ENCODE peak calls at places on chromosomes 4 and X, in four cellular contexts. G is K562, B is GM12891, K is GM12878. T is an unnamed sample.

GRCh38 chrX:41332988-41333743 is 796 bp upstream of the DDX3X start:
- DNase-seq in K (peak), B (peak), G (peak), T (peak)

GRCh38 chr4:5894266-5894665 is 1.4 kb upstream of the CRMP1 start:
- DNase-seq in K (no peak), G (no peak), B (no peak), T (no peak)

GRCh38 chrX:50988649-50989048 is 78.1 kb downstream of the BMP15 start:
- DNase-seq in K (no peak), G (peak), B (no peak), T (peak)

GRCh38 chr4:151930372-151930771 is 169.6 kb upstream of the GATB start:
- DNase-seq in B (no peak), G (no peak), K (no peak), T (peak)

GRCh38 chr4:167041524-167041923 is 192.8 kb downstream of the SPOCK3 start:
- DNase-seq in B (no peak), K (no peak), G (no peak), T (no peak)

GRCh38 chr4:35970366-35970960 is 273.9 kb downstream of the ARAP2 start:
- DNase-seq in B (no peak), K (no peak), G (no peak), T (no peak)

GRCh38 chr4:74291468-74291867 is 16.8 kb upstream of the EPGN start:
- DNase-seq in K (no peak), B (no peak), G (no peak), T (no peak)

GRCh38 chrX:1392376-1393130 is 640 bp upstream of the SLC25A6 start:
- DNase-seq in B (peak), K (no peak), G (peak), T (no peak)

GRCh38 chr4:141425124-141425523 is 204.4 kb downstream of the ZNF330 start:
- DNase-seq in G (no peak), B (no peak), K (no peak), T (no peak)

GRCh38 chr4:41438564-41438963 is 99.4 kb upstream of the LIMCH1 start:
- DNase-seq in G (no peak), K (no peak), B (no peak), T (no peak)

GRCh38 chr4:20418865-20419451 is 167.3 kb downstream of the SLIT2 start:
- DNase-seq in K (peak), G (peak), B (no peak), T (no peak)

GRCh38 chr4:134634301-134634700 is 432.7 kb upstream of the PABPC4L start:
- DNase-seq in B (no peak), G (no peak), K (no peak), T (no peak)

GRCh38 chr4:104494822-104495559 is at the start of gene CXXC4:
- DNase-seq in K (no peak), B (peak), G (peak), T (peak)

GRCh38 chrX:110167952-110168451 is 149.9 kb downstream of the AMMECR1 start:
- DNase-seq in G (peak), K (no peak), B (no peak), T (peak)

GRCh38 chr4:19678763-19679162 is 572.9 kb upstream of the SLIT2 start:
- DNase-seq in G (no peak), B (no peak), K (no peak), T (no peak)

GRCh38 chr4:153467897-153468262 is 1.7 kb downstream of the TMEM131L start:
- DNase-seq in K (no peak), G (no peak), B (no peak), T (no peak)

GRCh38 chrX:97399400-97399799 is 515.7 kb downstream of the RPA4 start:
- DNase-seq in K (peak), G (peak), B (no peak), T (no peak)

GRCh38 chr4:14234330-14234729 is 606.8 kb upstream of the BOD1L1 start:
- DNase-seq in K (no peak), B (no peak), G (no peak), T (no peak)

GRCh38 chr4:38664704-38665401 is 854 bp downstream of the KLF3 start:
- DNase-seq in K (no peak), G (peak), B (no peak), T (peak)

GRCh38 chr4:40180356-40180755 is 16.5 kb upstream of the RHOH start:
- DNase-seq in G (no peak), B (no peak), K (no peak), T (peak)

GRCh38 chrX:38170556-38170955 is 50.1 kb downstream of the SRPX start:
- DNase-seq in G (no peak), K (no peak), B (no peak), T (no peak)

GRCh38 chrX:118657413-118657812 is 70.0 kb upstream of the IL13RA1 start:
- DNase-seq in K (no peak), G (no peak), B (no peak), T (no peak)

GRCh38 chr4:155769092-155769491 is 10.3 kb downstream of the GUCY1B1 start:
- DNase-seq in K (no peak), B (no peak), G (no peak), T (no peak)

GRCh38 chrX:51931761-51932160 is 38.3 kb downstream of the MAGED1 start:
- DNase-seq in K (no peak), G (no peak), B (no peak), T (no peak)

GRCh38 chrX:67780694-67781109 is 236.9 kb downstream of the AR start:
- DNase-seq in K (no peak), G (peak), B (no peak), T (peak)

GRCh38 chr4:13611283-13611842 is 16.2 kb downstream of the BOD1L1 start:
- DNase-seq in G (no peak), K (peak), B (no peak), T (no peak)

GRCh38 chr4:87530868-87531267 is 1.7 kb upstream of the SPARCL1 start:
- DNase-seq in B (no peak), K (no peak), G (no peak), T (no peak)
- TF ChIP-seq SPI1 in B (no peak), K (no peak), G (no peak), T (no peak)

DNA sequence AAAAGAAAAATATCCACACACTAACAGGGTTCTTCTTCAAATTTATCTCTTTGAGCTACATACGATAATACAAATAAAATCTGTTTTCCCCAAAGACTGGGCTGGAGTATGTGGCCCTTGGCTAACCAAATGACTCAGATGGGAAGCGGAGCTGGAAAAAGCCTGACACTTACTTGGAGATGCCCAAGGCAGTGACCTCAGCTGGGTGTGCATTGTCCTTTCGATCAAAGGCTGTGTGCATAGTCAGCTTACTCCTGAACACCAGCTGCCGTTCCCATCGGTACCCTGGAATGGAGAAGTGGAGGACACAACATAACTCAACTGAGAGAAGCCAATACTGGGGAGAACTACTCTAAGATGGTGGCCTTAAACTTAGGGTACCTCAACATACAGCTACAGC is 95.1 kb downstream of the CDS1 start:
- DNase-seq in G (no peak), B (no peak), K (no peak), T (no peak)
- TF ChIP-seq SPI1 in G (no peak), B (no peak), K (no peak), T (no peak)

GRCh38 chrX:71618303-71618721 is at the start of gene CXCR3:
- DNase-seq in K (peak), B (peak), G (no peak), T (peak)

GRCh38 chrX:71615056-71615455 is 3.3 kb downstream of the CXCR3 start:
- DNase-seq in B (no peak), G (no peak), K (no peak), T (no peak)

GRCh38 chrX:71615954-71616353 is 2.4 kb downstream of the CXCR3 start:
- DNase-seq in G (no peak), K (no peak), B (no peak), T (no peak)

GRCh38 chrX:71617742-71618141 is 569 bp downstream of the CXCR3 start:
- DNase-seq in G (no peak), B (no peak), K (no peak), T (no peak)

DNA sequence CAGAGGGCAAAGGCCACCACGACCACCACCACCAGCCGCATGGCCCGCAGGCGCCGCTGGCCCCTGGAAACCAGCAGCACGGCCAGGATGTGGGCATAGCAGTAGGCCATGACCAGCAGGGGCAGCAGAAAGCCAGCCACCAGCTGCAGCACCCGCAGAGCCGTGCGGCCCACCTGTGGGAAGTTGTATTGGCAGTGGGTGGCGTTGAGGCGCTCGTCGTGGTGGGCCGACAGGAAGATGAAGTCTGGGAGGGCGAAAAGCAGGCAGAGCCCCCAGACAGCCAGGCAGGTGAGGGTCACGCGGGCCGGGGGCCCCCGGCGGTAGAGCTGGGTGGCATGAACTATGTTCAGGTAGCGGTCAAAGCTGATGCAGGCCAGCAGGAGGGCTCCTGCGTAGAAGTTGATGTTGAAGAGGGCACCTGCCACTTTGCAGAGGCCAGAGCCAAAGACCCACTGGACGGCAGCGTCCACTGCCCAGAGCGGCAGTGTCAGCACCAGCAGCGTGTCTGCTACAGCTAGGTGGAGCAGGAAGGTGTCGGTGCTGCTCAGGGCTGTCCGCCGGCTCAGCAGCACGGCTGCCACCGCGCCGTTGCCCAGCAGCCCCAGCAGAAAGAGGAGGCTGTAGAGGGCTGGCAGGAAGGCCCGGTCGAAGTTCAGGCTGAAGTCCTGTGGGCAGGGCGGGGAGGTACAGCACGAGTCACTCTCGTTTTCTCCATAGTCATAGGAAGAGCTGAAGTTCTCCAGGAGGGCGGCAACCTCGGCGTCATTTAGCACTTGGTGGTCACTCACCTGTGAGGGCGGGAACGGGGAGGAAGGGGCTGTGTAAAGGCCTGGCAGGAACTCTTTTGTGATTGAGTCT is 1.4 kb downstream of the CXCR3 start:
- DNase-seq in G (no peak), K (no peak), B (no peak), T (no peak)
- TF ChIP-seq SPI1 in G (no peak), K (no peak), B (no peak), T (no peak)

GRCh38 chr4:109332926-109333464 is 30.5 kb upstream of the COL25A1 start:
- DNase-seq in K (no peak), B (no peak), G (peak), T (no peak)

GRCh38 chr4:109334596-109335105 is 32.2 kb upstream of the COL25A1 start:
- DNase-seq in B (no peak), G (no peak), K (no peak), T (no peak)

DNA sequence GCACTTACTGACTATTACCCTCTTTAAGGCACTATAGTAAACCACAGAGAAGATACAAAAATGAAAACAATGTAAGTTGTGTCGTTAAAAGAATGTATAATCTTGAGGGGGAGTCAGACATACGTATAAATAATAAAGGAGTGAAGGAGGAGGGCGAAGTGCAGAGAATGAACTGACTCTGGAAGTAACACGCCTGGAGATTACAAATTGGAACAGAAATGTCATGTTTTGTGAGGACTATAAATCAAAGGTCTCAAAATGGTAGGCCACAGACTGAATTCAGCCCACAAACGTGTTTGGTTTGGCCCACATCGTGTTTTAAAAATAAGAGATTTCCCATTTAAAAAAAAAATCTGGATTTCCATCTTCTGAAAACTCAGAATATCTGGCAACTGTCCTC is 31.7 kb upstream of the COL25A1 start:
- DNase-seq in G (no peak), K (no peak), B (no peak), T (no peak)
- TF ChIP-seq SPI1 in G (no peak), K (no peak), B (no peak), T (no peak)

T was measured in HL-60.